ENCODE peak calls at places on chromosomes 3 and 15, in five cellular contexts. X is central memory CD8-positive, alpha-beta T cell; K is HTR-8/SVneo; V is amygdala; Z is Caki2. Q is an unnamed sample.

GRCh38 chr15:101013769-101014223 is 94.6 kb downstream of the LRRK1 start:
- DNase-seq in X (no peak), K (no peak), V (no peak), Z (no peak), Q (no peak)

GRCh38 chr3:121483290-121483689 is 62.5 kb downstream of the POLQ start:
- DNase-seq in X (no peak), K (peak), V (no peak), Z (no peak), Q (no peak)

GRCh38 chr15:29458361-29458760 is 188.7 kb upstream of the NSMCE3 start:
- DNase-seq in X (no peak), K (no peak), V (no peak), Z (no peak), Q (no peak)

GRCh38 chr15:73753250-73754130 is at the start of gene INSYN1:
- DNase-seq in X (no peak), K (peak), V (no peak), Z (no peak), Q (no peak)

GRCh38 chr15:30917675-30918074 is 14.0 kb downstream of the FAN1 start:
- DNase-seq in X (no peak), K (no peak), V (no peak), Z (no peak), Q (no peak)

GRCh38 chr15:53811530-53811929 is 52.1 kb upstream of the WDR72 start:
- DNase-seq in X (no peak), K (no peak), V (no peak), Z (peak), Q (no peak)

GRCh38 chr3:24158756-24159155 is 213.7 kb downstream of the NR1D2 start:
- DNase-seq in X (no peak), K (no peak), V (no peak), Z (no peak), Q (no peak)

GRCh38 chr3:47266709-47267489 is 15.7 kb downstream of the KIF9 start:
- DNase-seq in X (no peak), K (peak), V (peak), Z (peak), Q (no peak)

GRCh38 chr15:36571301-36571700 is 8.1 kb upstream of the CDIN1 start:
- DNase-seq in X (no peak), K (no peak), V (no peak), Z (no peak), Q (no peak)

GRCh38 chr3:187120324-187120723 is 19.0 kb downstream of the RPL39L start:
- DNase-seq in X (no peak), K (no peak), V (no peak), Z (no peak), Q (no peak)

GRCh38 chr3:128484404-128485282 is 8.4 kb downstream of the GATA2 start:
- DNase-seq in X (no peak), K (no peak), V (no peak), Z (no peak), Q (no peak)

GRCh38 chr3:39882111-39882510 is 72.7 kb downstream of the MYRIP start:
- DNase-seq in X (no peak), K (no peak), V (no peak), Z (no peak), Q (no peak)

GRCh38 chr3:111859974-111860859 is 1.2 kb downstream of the PHLDB2 start:
- DNase-seq in X (peak), K (peak), V (no peak), Z (peak), Q (peak)